ENCODE peak calls at places on chromosomes 12 and 14, in nine cellular contexts. One of them, this sample, is unnamed.

GRCh38 chr12:94863286-94863685 is 140.2 kb downstream of the NDUFA12 start:
- DNase-seq in neural crest cell: no peak
- DNase-seq in AG09319: no peak
- DNase-seq in substantia nigra: no peak
- DNase-seq in stimulated activated CD4-positive, alpha-beta T cell treated with anti-CD3 and anti-CD28 coated beads, Interleukin-12 subunit alpha, Interleukin-12 subunit beta, amount 100 ng/mL, for 4 hours: no peak
- DNase-seq in naive thymus-derived CD8-positive, alpha-beta T cell: no peak
- DNase-seq in T-cell: no peak
- DNase-seq in tibial artery: no peak
- DNase-seq in iPS DF 6.9: no peak
- DNase-seq in this sample: no peak

GRCh38 chr14:90235179-90235976 is 21.0 kb upstream of the PSMC1 start:
- DNase-seq in neural crest cell: peak; percentile 81
- DNase-seq in AG09319: peak; percentile 2
- DNase-seq in substantia nigra: peak; percentile 11
- DNase-seq in stimulated activated CD4-positive, alpha-beta T cell treated with anti-CD3 and anti-CD28 coated beads, Interleukin-12 subunit alpha, Interleukin-12 subunit beta, amount 100 ng/mL, for 4 hours: peak; percentile 65
- DNase-seq in naive thymus-derived CD8-positive, alpha-beta T cell: peak; percentile 15
- DNase-seq in T-cell: peak; percentile 22
- DNase-seq in tibial artery: peak; percentile 45
- DNase-seq in iPS DF 6.9: peak; percentile 47
- DNase-seq in this sample: peak; percentile 46

GRCh38 chr14:98769326-98769725 is 502.7 kb downstream of the BCL11B start:
- DNase-seq in neural crest cell: no peak
- DNase-seq in AG09319: no peak
- DNase-seq in substantia nigra: no peak
- DNase-seq in stimulated activated CD4-positive, alpha-beta T cell treated with anti-CD3 and anti-CD28 coated beads, Interleukin-12 subunit alpha, Interleukin-12 subunit beta, amount 100 ng/mL, for 4 hours: no peak
- DNase-seq in naive thymus-derived CD8-positive, alpha-beta T cell: no peak
- DNase-seq in T-cell: no peak
- DNase-seq in tibial artery: no peak
- DNase-seq in iPS DF 6.9: no peak
- DNase-seq in this sample: no peak

GRCh38 chr12:66354291-66354690 is 52.0 kb downstream of the HELB start:
- DNase-seq in neural crest cell: no peak
- DNase-seq in AG09319: no peak
- DNase-seq in substantia nigra: no peak
- DNase-seq in stimulated activated CD4-positive, alpha-beta T cell treated with anti-CD3 and anti-CD28 coated beads, Interleukin-12 subunit alpha, Interleukin-12 subunit beta, amount 100 ng/mL, for 4 hours: no peak
- DNase-seq in naive thymus-derived CD8-positive, alpha-beta T cell: no peak
- DNase-seq in T-cell: no peak
- DNase-seq in tibial artery: no peak
- DNase-seq in iPS DF 6.9: no peak
- DNase-seq in this sample: no peak

GRCh38 chr12:5694759-5695409 is 250.2 kb downstream of the ANO2 start:
- DNase-seq in neural crest cell: no peak
- DNase-seq in AG09319: no peak
- DNase-seq in substantia nigra: no peak
- DNase-seq in stimulated activated CD4-positive, alpha-beta T cell treated with anti-CD3 and anti-CD28 coated beads, Interleukin-12 subunit alpha, Interleukin-12 subunit beta, amount 100 ng/mL, for 4 hours: no peak
- DNase-seq in naive thymus-derived CD8-positive, alpha-beta T cell: no peak
- DNase-seq in T-cell: no peak
- DNase-seq in tibial artery: no peak
- DNase-seq in iPS DF 6.9: no peak
- DNase-seq in this sample: no peak

GRCh38 chr12:10067942-10068341 is 30.8 kb downstream of the CLEC1A start:
- DNase-seq in neural crest cell: no peak
- DNase-seq in AG09319: no peak
- DNase-seq in substantia nigra: no peak
- DNase-seq in stimulated activated CD4-positive, alpha-beta T cell treated with anti-CD3 and anti-CD28 coated beads, Interleukin-12 subunit alpha, Interleukin-12 subunit beta, amount 100 ng/mL, for 4 hours: no peak
- DNase-seq in naive thymus-derived CD8-positive, alpha-beta T cell: no peak
- DNase-seq in T-cell: no peak
- DNase-seq in tibial artery: no peak
- DNase-seq in iPS DF 6.9: no peak
- DNase-seq in this sample: no peak

GRCh38 chr14:32933623-32933942 is 5.1 kb upstream of the NPAS3 start:
- DNase-seq in neural crest cell: peak; percentile 22
- DNase-seq in AG09319: no peak
- DNase-seq in substantia nigra: no peak
- DNase-seq in stimulated activated CD4-positive, alpha-beta T cell treated with anti-CD3 and anti-CD28 coated beads, Interleukin-12 subunit alpha, Interleukin-12 subunit beta, amount 100 ng/mL, for 4 hours: no peak
- DNase-seq in naive thymus-derived CD8-positive, alpha-beta T cell: no peak
- DNase-seq in T-cell: no peak
- DNase-seq in tibial artery: no peak
- DNase-seq in iPS DF 6.9: no peak
- DNase-seq in this sample: no peak

GRCh38 chr12:30026621-30027234 is 243.0 kb upstream of the TMTC1 start:
- DNase-seq in neural crest cell: no peak
- DNase-seq in AG09319: peak; percentile 23
- DNase-seq in substantia nigra: no peak
- DNase-seq in stimulated activated CD4-positive, alpha-beta T cell treated with anti-CD3 and anti-CD28 coated beads, Interleukin-12 subunit alpha, Interleukin-12 subunit beta, amount 100 ng/mL, for 4 hours: no peak
- DNase-seq in naive thymus-derived CD8-positive, alpha-beta T cell: no peak
- DNase-seq in T-cell: no peak
- DNase-seq in tibial artery: no peak
- DNase-seq in iPS DF 6.9: no peak
- DNase-seq in this sample: no peak

GRCh38 chr14:64760146-64760755 is 56.0 kb downstream of the PLEKHG3 start:
- DNase-seq in neural crest cell: peak; percentile 71
- DNase-seq in AG09319: no peak
- DNase-seq in substantia nigra: no peak
- DNase-seq in stimulated activated CD4-positive, alpha-beta T cell treated with anti-CD3 and anti-CD28 coated beads, Interleukin-12 subunit alpha, Interleukin-12 subunit beta, amount 100 ng/mL, for 4 hours: peak; percentile 50
- DNase-seq in naive thymus-derived CD8-positive, alpha-beta T cell: peak; percentile 13
- DNase-seq in T-cell: peak; percentile 23
- DNase-seq in tibial artery: no peak
- DNase-seq in iPS DF 6.9: no peak
- DNase-seq in this sample: peak; percentile 6

GRCh38 chr14:34433957-34434356 is 28.1 kb downstream of the SPTSSA start:
- DNase-seq in neural crest cell: no peak
- DNase-seq in AG09319: no peak
- DNase-seq in substantia nigra: no peak
- DNase-seq in stimulated activated CD4-positive, alpha-beta T cell treated with anti-CD3 and anti-CD28 coated beads, Interleukin-12 subunit alpha, Interleukin-12 subunit beta, amount 100 ng/mL, for 4 hours: no peak
- DNase-seq in naive thymus-derived CD8-positive, alpha-beta T cell: no peak
- DNase-seq in T-cell: no peak
- DNase-seq in tibial artery: no peak
- DNase-seq in iPS DF 6.9: no peak
- DNase-seq in this sample: no peak

GRCh38 chr12:59041241-59042121 is 121.2 kb upstream of the LRIG3 start:
- DNase-seq in neural crest cell: no peak
- DNase-seq in AG09319: peak; percentile 65
- DNase-seq in substantia nigra: no peak
- DNase-seq in stimulated activated CD4-positive, alpha-beta T cell treated with anti-CD3 and anti-CD28 coated beads, Interleukin-12 subunit alpha, Interleukin-12 subunit beta, amount 100 ng/mL, for 4 hours: no peak
- DNase-seq in naive thymus-derived CD8-positive, alpha-beta T cell: no peak
- DNase-seq in T-cell: no peak
- DNase-seq in tibial artery: no peak
- DNase-seq in iPS DF 6.9: no peak
- DNase-seq in this sample: no peak

GRCh38 chr12:51428256-51428655 is 3.6 kb downstream of the SLC4A8 start:
- DNase-seq in neural crest cell: no peak
- DNase-seq in AG09319: no peak
- DNase-seq in substantia nigra: no peak
- DNase-seq in stimulated activated CD4-positive, alpha-beta T cell treated with anti-CD3 and anti-CD28 coated beads, Interleukin-12 subunit alpha, Interleukin-12 subunit beta, amount 100 ng/mL, for 4 hours: no peak
- DNase-seq in naive thymus-derived CD8-positive, alpha-beta T cell: no peak
- DNase-seq in T-cell: no peak
- DNase-seq in tibial artery: no peak
- DNase-seq in iPS DF 6.9: no peak
- DNase-seq in this sample: no peak

GRCh38 chr12:46627686-46628085 is 198.1 kb downstream of the SLC38A4 start:
- DNase-seq in neural crest cell: no peak
- DNase-seq in AG09319: no peak
- DNase-seq in substantia nigra: no peak
- DNase-seq in stimulated activated CD4-positive, alpha-beta T cell treated with anti-CD3 and anti-CD28 coated beads, Interleukin-12 subunit alpha, Interleukin-12 subunit beta, amount 100 ng/mL, for 4 hours: no peak
- DNase-seq in naive thymus-derived CD8-positive, alpha-beta T cell: no peak
- DNase-seq in T-cell: no peak
- DNase-seq in tibial artery: no peak
- DNase-seq in iPS DF 6.9: no peak
- DNase-seq in this sample: no peak

GRCh38 chr12:13074396-13075113 is 28.9 kb downstream of the GSG1 start:
- DNase-seq in neural crest cell: no peak
- DNase-seq in AG09319: no peak
- DNase-seq in substantia nigra: no peak
- DNase-seq in stimulated activated CD4-positive, alpha-beta T cell treated with anti-CD3 and anti-CD28 coated beads, Interleukin-12 subunit alpha, Interleukin-12 subunit beta, amount 100 ng/mL, for 4 hours: no peak
- DNase-seq in naive thymus-derived CD8-positive, alpha-beta T cell: no peak
- DNase-seq in T-cell: no peak
- DNase-seq in tibial artery: no peak
- DNase-seq in iPS DF 6.9: no peak
- DNase-seq in this sample: no peak

GRCh38 chr14:70776197-70776596 is 33.1 kb downstream of the MAP3K9 start:
- DNase-seq in neural crest cell: no peak
- DNase-seq in AG09319: no peak
- DNase-seq in substantia nigra: no peak
- DNase-seq in stimulated activated CD4-positive, alpha-beta T cell treated with anti-CD3 and anti-CD28 coated beads, Interleukin-12 subunit alpha, Interleukin-12 subunit beta, amount 100 ng/mL, for 4 hours: no peak
- DNase-seq in naive thymus-derived CD8-positive, alpha-beta T cell: no peak
- DNase-seq in T-cell: no peak
- DNase-seq in tibial artery: no peak
- DNase-seq in iPS DF 6.9: no peak
- DNase-seq in this sample: no peak

GRCh38 chr14:35959835-35960234 is 133.7 kb downstream of the BRMS1L start:
- DNase-seq in neural crest cell: no peak
- DNase-seq in AG09319: no peak
- DNase-seq in substantia nigra: no peak
- DNase-seq in stimulated activated CD4-positive, alpha-beta T cell treated with anti-CD3 and anti-CD28 coated beads, Interleukin-12 subunit alpha, Interleukin-12 subunit beta, amount 100 ng/mL, for 4 hours: no peak
- DNase-seq in naive thymus-derived CD8-positive, alpha-beta T cell: no peak
- DNase-seq in T-cell: no peak
- DNase-seq in tibial artery: no peak
- DNase-seq in iPS DF 6.9: no peak
- DNase-seq in this sample: no peak

GRCh38 chr12:57031228-57031670 is 14.9 kb upstream of the TAC3 start:
- DNase-seq in neural crest cell: no peak
- DNase-seq in AG09319: no peak
- DNase-seq in substantia nigra: no peak
- DNase-seq in stimulated activated CD4-positive, alpha-beta T cell treated with anti-CD3 and anti-CD28 coated beads, Interleukin-12 subunit alpha, Interleukin-12 subunit beta, amount 100 ng/mL, for 4 hours: no peak
- DNase-seq in naive thymus-derived CD8-positive, alpha-beta T cell: peak; percentile 9
- DNase-seq in T-cell: no peak
- DNase-seq in tibial artery: no peak
- DNase-seq in iPS DF 6.9: no peak
- DNase-seq in this sample: no peak

GRCh38 chr12:124053855-124054254 is 80.8 kb downstream of the ZNF664 start:
- DNase-seq in neural crest cell: peak; percentile 41
- DNase-seq in AG09319: peak; percentile 30
- DNase-seq in substantia nigra: peak; percentile 19
- DNase-seq in stimulated activated CD4-positive, alpha-beta T cell treated with anti-CD3 and anti-CD28 coated beads, Interleukin-12 subunit alpha, Interleukin-12 subunit beta, amount 100 ng/mL, for 4 hours: no peak
- DNase-seq in naive thymus-derived CD8-positive, alpha-beta T cell: no peak
- DNase-seq in T-cell: no peak
- DNase-seq in tibial artery: no peak
- DNase-seq in iPS DF 6.9: peak; percentile 61
- DNase-seq in this sample: no peak

GRCh38 chr12:48061943-48062719 is 43.7 kb downstream of the SENP1 start:
- DNase-seq in neural crest cell: no peak
- DNase-seq in AG09319: no peak
- DNase-seq in substantia nigra: no peak
- DNase-seq in stimulated activated CD4-positive, alpha-beta T cell treated with anti-CD3 and anti-CD28 coated beads, Interleukin-12 subunit alpha, Interleukin-12 subunit beta, amount 100 ng/mL, for 4 hours: no peak
- DNase-seq in naive thymus-derived CD8-positive, alpha-beta T cell: no peak
- DNase-seq in T-cell: no peak
- DNase-seq in tibial artery: no peak
- DNase-seq in iPS DF 6.9: no peak
- DNase-seq in this sample: no peak

GRCh38 chr14:81169711-81170103 is 51.1 kb downstream of the GTF2A1 start:
- DNase-seq in neural crest cell: no peak
- DNase-seq in AG09319: no peak
- DNase-seq in substantia nigra: peak; percentile 77
- DNase-seq in stimulated activated CD4-positive, alpha-beta T cell treated with anti-CD3 and anti-CD28 coated beads, Interleukin-12 subunit alpha, Interleukin-12 subunit beta, amount 100 ng/mL, for 4 hours: no peak
- DNase-seq in naive thymus-derived CD8-positive, alpha-beta T cell: no peak
- DNase-seq in T-cell: no peak
- DNase-seq in tibial artery: peak; percentile 78
- DNase-seq in iPS DF 6.9: no peak
- DNase-seq in this sample: no peak

GRCh38 chr14:102824832-102825231 is 47.6 kb downstream of the TRAF3 start:
- DNase-seq in neural crest cell: no peak
- DNase-seq in AG09319: no peak
- DNase-seq in substantia nigra: peak; percentile 5
- DNase-seq in stimulated activated CD4-positive, alpha-beta T cell treated with anti-CD3 and anti-CD28 coated beads, Interleukin-12 subunit alpha, Interleukin-12 subunit beta, amount 100 ng/mL, for 4 hours: no peak
- DNase-seq in naive thymus-derived CD8-positive, alpha-beta T cell: no peak
- DNase-seq in T-cell: no peak
- DNase-seq in tibial artery: no peak
- DNase-seq in iPS DF 6.9: no peak
- DNase-seq in this sample: no peak

GRCh38 chr12:2358986-2359658 is 306.3 kb downstream of the CACNA1C start:
- DNase-seq in neural crest cell: no peak
- DNase-seq in AG09319: no peak
- DNase-seq in substantia nigra: no peak
- DNase-seq in stimulated activated CD4-positive, alpha-beta T cell treated with anti-CD3 and anti-CD28 coated beads, Interleukin-12 subunit alpha, Interleukin-12 subunit beta, amount 100 ng/mL, for 4 hours: no peak
- DNase-seq in naive thymus-derived CD8-positive, alpha-beta T cell: no peak
- DNase-seq in T-cell: no peak
- DNase-seq in tibial artery: no peak
- DNase-seq in iPS DF 6.9: no peak
- DNase-seq in this sample: no peak

GRCh38 chr14:55102141-55102547 is 26.9 kb upstream of the LGALS3 start:
- DNase-seq in neural crest cell: no peak
- DNase-seq in AG09319: peak; percentile 100
- DNase-seq in substantia nigra: peak; percentile 46
- DNase-seq in stimulated activated CD4-positive, alpha-beta T cell treated with anti-CD3 and anti-CD28 coated beads, Interleukin-12 subunit alpha, Interleukin-12 subunit beta, amount 100 ng/mL, for 4 hours: no peak
- DNase-seq in naive thymus-derived CD8-positive, alpha-beta T cell: peak; percentile 29
- DNase-seq in T-cell: peak; percentile 17
- DNase-seq in tibial artery: peak; percentile 90
- DNase-seq in iPS DF 6.9: no peak
- DNase-seq in this sample: peak; percentile 53

GRCh38 chr12:79086546-79086945 is 222.0 kb downstream of the SYT1 start:
- DNase-seq in neural crest cell: no peak
- DNase-seq in AG09319: no peak
- DNase-seq in substantia nigra: no peak
- DNase-seq in stimulated activated CD4-positive, alpha-beta T cell treated with anti-CD3 and anti-CD28 coated beads, Interleukin-12 subunit alpha, Interleukin-12 subunit beta, amount 100 ng/mL, for 4 hours: no peak
- DNase-seq in naive thymus-derived CD8-positive, alpha-beta T cell: no peak
- DNase-seq in T-cell: no peak
- DNase-seq in tibial artery: no peak
- DNase-seq in iPS DF 6.9: no peak
- DNase-seq in this sample: no peak

GRCh38 chr14:103139371-103140016 is 16.2 kb downstream of the TNFAIP2 start:
- DNase-seq in neural crest cell: no peak
- DNase-seq in AG09319: no peak
- DNase-seq in substantia nigra: no peak
- DNase-seq in stimulated activated CD4-positive, alpha-beta T cell treated with anti-CD3 and anti-CD28 coated beads, Interleukin-12 subunit alpha, Interleukin-12 subunit beta, amount 100 ng/mL, for 4 hours: no peak
- DNase-seq in naive thymus-derived CD8-positive, alpha-beta T cell: no peak
- DNase-seq in T-cell: no peak
- DNase-seq in tibial artery: no peak
- DNase-seq in iPS DF 6.9: no peak
- DNase-seq in this sample: no peak

GRCh38 chr12:76020731-76021672 is 10.6 kb downstream of the PHLDA1 start:
- DNase-seq in neural crest cell: no peak
- DNase-seq in AG09319: peak; percentile 86
- DNase-seq in substantia nigra: no peak
- DNase-seq in stimulated activated CD4-positive, alpha-beta T cell treated with anti-CD3 and anti-CD28 coated beads, Interleukin-12 subunit alpha, Interleukin-12 subunit beta, amount 100 ng/mL, for 4 hours: peak; percentile 53
- DNase-seq in naive thymus-derived CD8-positive, alpha-beta T cell: peak; percentile 61
- DNase-seq in T-cell: peak; percentile 57
- DNase-seq in tibial artery: no peak
- DNase-seq in iPS DF 6.9: no peak
- DNase-seq in this sample: peak; percentile 48